ENCODE peak calls at places on chromosomes 5 and 9, in ten cellular contexts. H is NCI-H2081; E is stimulated activated CD4-positive, alpha-beta T cell treated with anti-CD3 and anti-CD28 coated beads, Interleukin-2, amount 100 ng/mL, for 48 hours; P is IMR-90; M is Ammon's horn; N is NCI-H524; K is NCI-H1092 treated with DMSO at 0.1 percent for 48 hours; X is mammary epithelial cell; W is posterior cingulate gyrus; B is AG08396. Q is an unnamed sample.
A peak's percentile ranks its signal among the peaks of the same experiment; 100 is the strongest.

GRCh38 chr5:169648725-169649124 is 11.7 kb downstream of the DOCK2 start:
- DNase-seq in H (no peak), E (no peak), P (peak; percentile 48), M (no peak), N (no peak), K (no peak), X (peak; percentile 15), W (no peak), B (peak; percentile 26), Q (no peak)

GRCh38 chr5:35357973-35358372 is 127.7 kb upstream of the PRLR start:
- DNase-seq in H (no peak), E (no peak), P (no peak), M (no peak), N (no peak), K (no peak), X (no peak), W (no peak), B (no peak), Q (no peak)

GRCh38 chr9:120946259-120946658 is 19.7 kb upstream of the TRAF1 start:
- DNase-seq in H (no peak), E (no peak), P (peak; percentile 55), M (no peak), N (no peak), K (no peak), X (peak; percentile 74), W (no peak), B (peak; percentile 36), Q (peak; percentile 64)

GRCh38 chr5:39755986-39756385 is 331.2 kb upstream of the DAB2 start:
- DNase-seq in H (no peak), E (no peak), P (peak; percentile 96), M (peak; percentile 21), N (no peak), K (no peak), X (peak; percentile 86), W (no peak), B (peak; percentile 34), Q (peak; percentile 98)

GRCh38 chr9:95242613-95243012 is 74.9 kb downstream of the FANCC start:
- DNase-seq in H (no peak), E (no peak), P (no peak), M (no peak), N (peak; percentile 51), K (no peak), X (no peak), W (no peak), B (no peak), Q (no peak)

GRCh38 chr9:134320916-134321570 is 5.2 kb upstream of the RXRA start:
- DNase-seq in H (no peak), E (no peak), P (no peak), M (no peak), N (no peak), K (peak; percentile 21), X (no peak), W (peak; percentile 40), B (no peak), Q (no peak)

GRCh38 chr5:135493406-135494180 is 41.4 kb upstream of the TIFAB start:
- DNase-seq in H (no peak), E (no peak), P (peak; percentile 92), M (no peak), N (no peak), K (no peak), X (peak; percentile 95), W (no peak), B (peak; percentile 86), Q (peak; percentile 87)

GRCh38 chr9:113621309-113621791 is 157.8 kb downstream of the RGS3 start:
- DNase-seq in H (no peak), E (no peak), P (peak; percentile 93), M (peak; percentile 16), N (no peak), K (no peak), X (no peak), W (no peak), B (peak; percentile 82), Q (peak; percentile 87)

GRCh38 chr5:105931782-105932489 is 1738.8 kb downstream of the EFNA5 start:
- DNase-seq in H (no peak), E (no peak), P (peak; percentile 73), M (no peak), N (no peak), K (no peak), X (no peak), W (no peak), B (peak; percentile 1), Q (peak; percentile 70)

GRCh38 chr5:36878421-36879088 is 2.0 kb downstream of the NIPBL start:
- DNase-seq in H (peak; percentile 75), E (no peak), P (peak; percentile 57), M (peak; percentile 38), N (peak; percentile 79), K (peak; percentile 28), X (peak; percentile 56), W (no peak), B (peak; percentile 49), Q (peak; percentile 47)

GRCh38 chr9:34492051-34492450 is 30.7 kb downstream of the ENHO start:
- DNase-seq in H (no peak), E (no peak), P (no peak), M (no peak), N (no peak), K (peak; percentile 9), X (no peak), W (no peak), B (no peak), Q (no peak)

GRCh38 chr9:2559212-2560152 is 62.1 kb upstream of the VLDLR start:
- DNase-seq in H (no peak), E (no peak), P (peak; percentile 95), M (peak; percentile 76), N (peak; percentile 17), K (no peak), X (peak; percentile 84), W (peak; percentile 42), B (peak; percentile 80), Q (peak; percentile 78)

GRCh38 chr5:128566170-128566569 is 28.1 kb upstream of the FBN2 start:
- DNase-seq in H (no peak), E (no peak), P (no peak), M (no peak), N (no peak), K (no peak), X (no peak), W (no peak), B (no peak), Q (no peak)

GRCh38 chr5:95080456-95080855 is 204.4 kb downstream of the MCTP1 start:
- DNase-seq in H (no peak), E (no peak), P (no peak), M (no peak), N (no peak), K (no peak), X (no peak), W (no peak), B (no peak), Q (no peak)

GRCh38 chr9:127132375-127132774 is 9.9 kb upstream of the ANGPTL2 start:
- DNase-seq in H (no peak), E (no peak), P (no peak), M (no peak), N (no peak), K (no peak), X (no peak), W (no peak), B (no peak), Q (no peak)

GRCh38 chr5:8613078-8613685 is 744.2 kb downstream of the MTRR start:
- DNase-seq in H (no peak), E (no peak), P (no peak), M (no peak), N (no peak), K (no peak), X (no peak), W (no peak), B (no peak), Q (no peak)

GRCh38 chr9:121921444-121921843 is 171.7 kb downstream of the TTLL11 start:
- DNase-seq in H (peak; percentile 2), E (no peak), P (peak; percentile 31), M (no peak), N (peak; percentile 96), K (no peak), X (no peak), W (no peak), B (no peak), Q (peak; percentile 69)

GRCh38 chr9:15135167-15135792 is 171.7 kb downstream of the TTC39B start:
- DNase-seq in H (peak; percentile 88), E (peak; percentile 19), P (peak; percentile 69), M (peak; percentile 80), N (peak; percentile 74), K (peak; percentile 89), X (peak; percentile 57), W (no peak), B (peak; percentile 68), Q (peak; percentile 72)

GRCh38 chr5:37111426-37112382 is 137.5 kb downstream of the CPLANE1 start:
- DNase-seq in H (no peak), E (no peak), P (no peak), M (no peak), N (no peak), K (no peak), X (no peak), W (no peak), B (no peak), Q (no peak)

GRCh38 chr5:43514471-43514815 is 505 bp downstream of the C5orf34 start:
- DNase-seq in H (no peak), E (no peak), P (peak; percentile 87), M (peak; percentile 19), N (peak; percentile 61), K (no peak), X (peak; percentile 72), W (no peak), B (peak; percentile 82), Q (peak; percentile 64)

GRCh38 chr5:607541-608285 is 4.4 kb upstream of the CEP72 start:
- DNase-seq in H (no peak), E (no peak), P (no peak), M (no peak), N (no peak), K (peak; percentile 31), X (no peak), W (no peak), B (no peak), Q (no peak)

GRCh38 chr5:174166231-174167079 is 120.9 kb downstream of the NSG2 start:
- DNase-seq in H (no peak), E (no peak), P (no peak), M (peak; percentile 25), N (no peak), K (no peak), X (no peak), W (no peak), B (no peak), Q (no peak)

GRCh38 chr5:20636686-20637085 is 648.7 kb upstream of the CDH18 start:
- DNase-seq in H (no peak), E (no peak), P (no peak), M (no peak), N (no peak), K (no peak), X (peak; percentile 4), W (no peak), B (no peak), Q (no peak)

GRCh38 chr5:16812911-16813310 is 123.2 kb downstream of the MYO10 start:
- DNase-seq in H (peak; percentile 10), E (no peak), P (peak; percentile 61), M (no peak), N (no peak), K (peak; percentile 10), X (peak; percentile 55), W (no peak), B (no peak), Q (peak; percentile 25)

GRCh38 chr5:179805070-179805528 is 1.6 kb downstream of the MGAT4B start:
- DNase-seq in H (no peak), E (no peak), P (no peak), M (no peak), N (no peak), K (no peak), X (no peak), W (no peak), B (no peak), Q (no peak)

GRCh38 chr9:73179594-73179993 is 27.9 kb downstream of the ANXA1 start:
- DNase-seq in H (no peak), E (no peak), P (peak; percentile 16), M (no peak), N (no peak), K (no peak), X (no peak), W (no peak), B (no peak), Q (peak; percentile 66)

GRCh38 chr5:81756016-81756415 is 5.1 kb upstream of the SSBP2 start:
- DNase-seq in H (no peak), E (no peak), P (no peak), M (no peak), N (no peak), K (no peak), X (no peak), W (no peak), B (no peak), Q (no peak)

GRCh38 chr5:156951354-156951753 is 11.7 kb downstream of the TIMD4 start:
- DNase-seq in H (no peak), E (no peak), P (no peak), M (no peak), N (no peak), K (no peak), X (no peak), W (no peak), B (no peak), Q (no peak)